ENCODE peak calls at places on chromosomes 11 and 22, in seven cellular contexts. R, Q, P, T, B, S and O are unnamed samples. For H3K4me1, the result is how much of the 10 kb centered on the place peaks cover.

GRCh38 chr22:29004647-29005371 is 56.8 kb downstream of the C22orf31 start:
- DNase-seq in R (no peak), Q (peak), P (no peak), T (no peak), B (peak), S (no peak), O (no peak)

GRCh38 chr22:39939830-39940229 is 20.4 kb upstream of the TMA7B start:
- DNase-seq in R (no peak), Q (no peak), P (no peak), T (no peak), B (no peak), S (no peak), O (no peak)

GRCh38 chr11:76706667-76707066 is 36.1 kb upstream of the LRRC32 start:
- DNase-seq in R (no peak), Q (no peak), P (no peak), T (no peak), B (peak), S (no peak), O (no peak)

GRCh38 chr11:104841185-104841584 is 57.1 kb downstream of the CASP12 start:
- DNase-seq in R (no peak), Q (no peak), P (no peak), T (no peak), B (no peak), S (no peak), O (no peak)

GRCh38 chr11:44629732-44630345 is 64.4 kb downstream of the CD82 start:
- DNase-seq in R (peak), Q (no peak), P (no peak), T (no peak), B (no peak), S (no peak), O (no peak)

GRCh38 chr11:72569966-72570892 is 104.0 kb downstream of the PDE2A start:
- DNase-seq in R (no peak), Q (no peak), P (no peak), T (no peak), B (no peak), S (peak), O (no peak)

GRCh38 chr22:40329021-40329456 is 17.3 kb upstream of the ADSL start:
- DNase-seq in R (no peak), Q (no peak), P (no peak), T (no peak), B (no peak), S (no peak), O (no peak)

GRCh38 chr11:61091373-61092279 is 10.7 kb upstream of the CD5 start:
- DNase-seq in R (no peak), Q (no peak), P (peak), T (no peak), B (no peak), S (peak), O (no peak)

GRCh38 chr11:62125316-62125715 is 1.5 kb downstream of the INCENP start:
- DNase-seq in R (no peak), Q (no peak), P (no peak), T (no peak), B (no peak), S (no peak), O (no peak)

GRCh38 chr11:117328414-117329010 is 858 bp downstream of the CEP164 start:
- DNase-seq in R (no peak), Q (no peak), P (no peak), T (peak), B (no peak), S (peak), O (no peak)

GRCh38 chr11:75625970-75626691 is 42.7 kb downstream of the MAP6 start:
- DNase-seq in R (no peak), Q (no peak), P (no peak), T (no peak), B (no peak), S (peak), O (no peak)

GRCh38 chr11:36192723-36193619 is 96.3 kb downstream of the COMMD9 start:
- DNase-seq in R (no peak), Q (no peak), P (no peak), T (no peak), B (no peak), S (no peak), O (no peak)

GRCh38 chr11:36186340-36186739 is 102.9 kb downstream of the COMMD9 start:
- DNase-seq in R (no peak), Q (no peak), P (no peak), T (no peak), B (no peak), S (peak), O (no peak)

GRCh38 chr11:36191941-36192340 is 97.3 kb downstream of the COMMD9 start:
- DNase-seq in R (no peak), Q (no peak), P (no peak), T (no peak), B (no peak), S (no peak), O (no peak)

GRCh38 chr11:36186797-36187196 is 102.4 kb downstream of the COMMD9 start:
- DNase-seq in R (no peak), Q (no peak), P (no peak), T (no peak), B (no peak), S (no peak), O (no peak)

GRCh38 chr11:36187618-36188017 is 101.6 kb downstream of the COMMD9 start:
- DNase-seq in R (no peak), Q (no peak), P (no peak), T (no peak), B (no peak), S (no peak), O (no peak)
- H3K4me1 ChIP-seq in R (under half), Q (under half), P (under half), T (under half), B (under half), S (under half), O (under half)

GRCh38 chr22:41625577-41625976 is 4.5 kb downstream of the XRCC6 start:
- DNase-seq in R (no peak), Q (no peak), P (no peak), T (no peak), B (no peak), S (no peak), O (no peak)
- H3K27ac ChIP-seq in R (no peak), Q (no peak), P (no peak), T (no peak), B (no peak), S (no peak), O (no peak)

GRCh38 chr22:36860017-36860416 is 789 bp upstream of the NCF4 start:
- DNase-seq in R (no peak), Q (no peak), P (no peak), T (no peak), B (no peak), S (no peak), O (no peak)

GRCh38 chr22:36860821-36861659 is at the start of gene NCF4:
- DNase-seq in R (no peak), Q (no peak), P (peak), T (peak), B (peak), S (no peak), O (no peak)

GRCh38 chr22:36862251-36863242 is 1.7 kb downstream of the NCF4 start:
- DNase-seq in R (no peak), Q (no peak), P (no peak), T (no peak), B (no peak), S (no peak), O (no peak)

GRCh38 chr22:36858966-36859365 is 1.8 kb upstream of the NCF4 start:
- DNase-seq in R (no peak), Q (no peak), P (no peak), T (no peak), B (no peak), S (no peak), O (no peak)

DNA sequence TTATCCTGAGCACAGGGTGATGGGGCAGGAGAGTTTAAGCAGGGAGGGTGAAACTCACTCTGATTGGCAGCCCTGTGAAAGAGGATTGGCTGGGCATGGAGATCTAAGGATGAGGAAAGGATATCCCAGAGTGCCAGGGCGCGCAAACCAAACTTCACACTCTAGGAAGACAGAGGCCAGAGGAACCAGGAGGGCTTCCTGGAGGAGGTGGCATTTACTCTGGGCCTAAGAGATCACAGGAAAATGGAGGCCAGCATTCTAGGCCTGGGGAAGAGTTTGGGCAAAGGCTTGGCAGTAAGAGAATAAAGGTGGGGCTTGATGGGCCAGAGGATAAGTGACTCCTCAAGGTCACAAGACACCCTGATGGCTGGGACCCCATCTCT is 377 bp upstream of the NCF4 start:
- DNase-seq in R (no peak), Q (no peak), P (no peak), T (no peak), B (no peak), S (no peak), O (no peak)
- H3K4me3 ChIP-seq in R (no peak), Q (no peak), P (no peak), T (no peak), B (no peak), S (no peak), O (no peak)

DNA sequence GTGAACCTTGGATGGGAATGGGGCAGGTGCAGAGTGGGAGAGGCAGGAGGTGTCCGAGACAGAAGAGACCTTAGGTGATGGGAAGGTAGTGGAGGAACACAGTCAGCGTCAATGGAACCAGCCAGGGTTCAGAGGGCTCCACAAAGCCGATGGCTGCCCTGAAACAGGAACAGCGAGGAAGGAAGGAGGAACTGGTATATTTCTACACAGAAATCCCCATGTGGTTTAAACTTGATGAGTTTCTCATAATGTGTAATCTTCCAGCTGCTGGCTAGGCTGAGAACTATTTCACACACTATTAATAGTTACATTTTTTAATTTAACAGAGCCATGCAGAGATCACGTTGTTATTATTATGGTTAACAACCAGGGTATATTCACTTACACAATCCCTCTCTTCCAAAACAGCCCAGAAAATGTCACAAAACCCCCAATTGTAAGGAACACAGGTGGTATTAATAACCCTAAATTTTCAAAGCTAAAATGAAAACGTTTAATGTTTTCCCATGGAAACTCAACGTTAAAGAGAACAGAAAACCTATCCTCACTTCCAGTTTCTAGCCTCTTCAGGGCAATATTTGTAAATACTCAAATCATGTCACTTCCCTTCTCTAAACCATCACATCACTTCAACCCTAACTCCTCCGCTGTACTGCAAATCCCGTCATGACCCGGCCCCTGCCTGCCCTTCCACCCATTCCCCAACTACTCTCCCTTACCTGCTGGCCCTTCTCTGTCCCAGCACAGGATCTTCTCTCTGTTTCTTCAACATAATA is 74.5 kb upstream of the ARFGAP3 start:
- DNase-seq in R (no peak), Q (no peak), P (no peak), T (no peak), B (no peak), S (peak), O (no peak)
- H3K4me1 ChIP-seq in R (under half), Q (under half), P (under half), T (half or more), B (under half), S (under half), O (under half)

DNA sequence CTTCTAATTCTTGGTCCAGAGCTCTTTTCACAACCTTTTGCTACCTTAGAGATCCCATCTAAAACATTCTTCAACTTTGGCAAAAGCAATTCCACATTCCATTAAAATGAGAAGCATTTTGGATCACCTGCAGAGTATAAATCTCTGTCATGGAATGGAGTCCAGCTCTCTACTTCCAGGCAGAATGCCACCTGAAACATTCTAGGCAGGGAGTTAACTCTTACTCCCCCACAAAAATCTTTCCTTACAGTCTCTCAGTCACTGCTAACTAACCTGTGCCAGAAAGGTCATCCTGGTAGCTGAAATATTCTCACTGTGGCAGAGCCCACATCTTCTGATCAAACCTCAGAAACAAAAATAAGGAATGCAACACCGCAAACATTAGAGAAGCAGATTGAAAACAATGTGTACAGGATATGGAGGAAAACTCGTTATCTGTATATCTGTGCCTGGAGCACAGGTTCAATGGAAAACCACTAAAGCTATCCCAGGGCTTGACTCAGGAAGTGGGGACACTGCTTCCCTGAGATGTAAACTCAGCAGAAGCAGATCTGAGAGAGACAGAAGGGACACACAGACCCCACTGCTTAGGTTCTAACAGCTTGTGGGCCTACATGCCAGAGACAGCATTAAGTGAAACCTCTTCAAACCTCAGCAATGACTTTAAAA is 78.9 kb downstream of the KCNC1 start:
- DNase-seq in R (no peak), Q (no peak), P (no peak), T (no peak), B (no peak), S (no peak), O (no peak)
- H3K27ac ChIP-seq in R (no peak), Q (no peak), P (no peak), T (peak), B (no peak), S (peak), O (no peak)

DNA sequence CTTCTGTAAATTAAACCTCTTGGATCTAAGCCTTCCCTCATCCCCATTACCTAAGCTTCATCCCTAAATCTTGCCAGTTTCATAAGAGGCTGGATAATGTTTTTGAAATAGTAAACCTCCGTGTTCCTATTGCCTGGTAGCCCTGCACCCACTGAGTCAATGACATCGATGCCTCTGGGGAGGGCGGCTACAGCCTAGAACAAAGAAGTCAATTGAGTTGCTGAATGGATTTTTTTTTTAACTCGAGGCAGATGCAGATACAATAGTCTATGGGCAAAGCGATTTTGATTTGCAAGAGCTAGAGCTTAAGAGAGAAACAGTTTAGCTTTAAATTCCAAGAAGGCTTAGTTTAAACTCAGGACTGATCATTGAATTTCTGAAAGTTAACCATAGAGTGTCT is 121.3 kb downstream of the NECTIN1 start:
- DNase-seq in R (no peak), Q (no peak), P (no peak), T (no peak), B (no peak), S (no peak), O (no peak)
- H3K4me3 ChIP-seq in R (no peak), Q (no peak), P (no peak), T (no peak), B (no peak), S (no peak), O (no peak)

DNA sequence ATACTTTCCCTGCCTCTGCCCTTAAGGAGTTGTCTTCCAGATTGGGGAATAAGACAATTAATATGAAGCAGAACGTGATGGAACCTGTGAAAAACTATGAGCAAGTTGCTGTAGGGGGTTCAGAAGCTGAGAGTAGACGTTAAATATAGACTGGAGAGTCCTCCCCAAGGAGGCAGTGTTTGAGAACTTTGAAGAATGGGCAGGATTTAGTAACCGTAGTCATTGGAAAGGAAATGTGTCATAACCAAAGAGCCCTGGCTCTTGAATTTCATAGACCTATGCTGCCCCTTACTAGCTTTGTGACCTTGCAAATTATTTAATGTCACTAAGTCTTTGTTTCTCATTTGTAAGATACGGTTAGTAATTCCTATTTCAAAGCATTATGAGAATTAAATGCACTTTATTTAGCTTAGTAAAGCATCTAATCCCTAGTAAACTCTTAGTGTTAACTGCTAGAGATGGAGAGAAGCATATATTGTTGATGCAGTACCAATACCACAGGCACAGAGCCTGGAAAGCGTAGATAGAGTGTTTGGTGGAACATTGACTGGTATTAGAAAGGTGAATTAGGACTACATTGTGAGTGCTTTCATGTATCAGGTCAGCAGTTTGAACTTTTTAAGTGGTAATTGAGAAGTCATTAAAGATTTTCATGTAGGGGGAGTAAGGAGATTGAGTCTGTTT is 54.1 kb downstream of the MCAM start:
- DNase-seq in R (no peak), Q (no peak), P (no peak), T (no peak), B (no peak), S (peak), O (no peak)
- H3K4me1 ChIP-seq in R (half or more), Q (under half), P (half or more), T (under half), B (under half), S (under half), O (under half)

GRCh38 chr22:19527861-19528417 is 3.7 kb upstream of the CLDN5 start:
- DNase-seq in R (no peak), Q (no peak), P (no peak), T (no peak), B (no peak), S (no peak), O (no peak)

GRCh38 chr22:19526076-19526701 is 2.0 kb upstream of the CLDN5 start:
- DNase-seq in R (no peak), Q (no peak), P (no peak), T (no peak), B (no peak), S (no peak), O (no peak)

GRCh38 chr22:19526702-19527111 is 2.5 kb upstream of the CLDN5 start:
- DNase-seq in R (no peak), Q (no peak), P (no peak), T (no peak), B (no peak), S (no peak), O (no peak)

GRCh38 chr22:19525666-19526065 is 1.5 kb upstream of the CLDN5 start:
- DNase-seq in R (no peak), Q (no peak), P (no peak), T (no peak), B (no peak), S (no peak), O (no peak)

GRCh38 chr22:19527321-19527721 is 3.1 kb upstream of the CLDN5 start:
- DNase-seq in R (no peak), Q (no peak), P (no peak), T (no peak), B (no peak), S (no peak), O (no peak)
- H3K27ac ChIP-seq in R (no peak), Q (no peak), P (no peak), T (no peak), B (no peak), S (no peak), O (no peak)